ENCODE peak calls at places on chromosome 11, in eight cellular contexts. U is heart right ventricle, B is GM23338, K is HAP-1, A is prostate gland, L is endodermal cell, Y is hepatocyte, S is left ventricle myocardium inferior. T is an unnamed sample. For H3K36me3, H3K4me1 and H3K27me3, the result is how much of the 10 kb centered on the place peaks cover.

GRCh38 chr11:20293531-20293930 is 70.0 kb upstream of the HTATIP2 start:
- DNase-seq in U (no peak), B (no peak), K (no peak), A (no peak), L (no peak), Y (no peak), S (no peak), T (no peak)

GRCh38 chr11:131598305-131598704 is 227.9 kb downstream of the NTM start:
- DNase-seq in U (no peak), B (peak), K (no peak), A (no peak), L (peak), Y (no peak), S (no peak), T (no peak)

GRCh38 chr11:15473954-15474837 is 359.5 kb downstream of the INSC start:
- DNase-seq in U (no peak), B (no peak), K (no peak), A (no peak), L (no peak), Y (no peak), S (no peak), T (no peak)

GRCh38 chr11:70005107-70005818 is 72.9 kb upstream of the ANO1 start:
- DNase-seq in U (no peak), B (no peak), K (no peak), A (no peak), L (no peak), Y (no peak), S (no peak), T (no peak)

GRCh38 chr11:6269994-6270393 is 10.4 kb downstream of the CCKBR start:
- DNase-seq in U (no peak), B (peak), K (no peak), A (no peak), L (peak), Y (no peak), S (no peak), T (no peak)

GRCh38 chr11:133020321-133020720 is 512.0 kb downstream of the OPCML start:
- DNase-seq in U (no peak), B (no peak), K (no peak), A (no peak), L (no peak), Y (no peak), S (no peak), T (no peak)

GRCh38 chr11:62395885-62396778 is 22.7 kb upstream of the SCGB1A1 start:
- DNase-seq in U (no peak), B (no peak), K (no peak), A (no peak), L (no peak), Y (no peak), S (no peak), T (no peak)

GRCh38 chr11:131592734-131593133 is 222.3 kb downstream of the NTM start:
- DNase-seq in U (no peak), B (no peak), K (no peak), A (no peak), L (no peak), Y (no peak), S (no peak), T (no peak)

GRCh38 chr11:83520849-83521248 is 234.7 kb upstream of the CCDC90B start:
- DNase-seq in U (no peak), B (no peak), K (no peak), A (peak), L (no peak), Y (no peak), S (no peak), T (no peak)

GRCh38 chr11:63563201-63564055 is at the start of gene PLAAT2:
- DNase-seq in U (no peak), B (no peak), K (no peak), A (no peak), L (no peak), Y (no peak), S (no peak), T (no peak)

GRCh38 chr11:11149671-11150459 is 203.2 kb downstream of the CSNK2A3 start:
- DNase-seq in U (no peak), B (no peak), K (no peak), A (no peak), L (peak), Y (no peak), S (no peak), T (no peak)

GRCh38 chr11:73154178-73154577 is 12.1 kb upstream of the FCHSD2 start:
- DNase-seq in U (no peak), B (no peak), K (no peak), A (no peak), L (peak), Y (no peak), S (no peak), T (peak)

GRCh38 chr11:82790723-82791487 is 57.2 kb upstream of the FAM181B start:
- DNase-seq in U (no peak), B (no peak), K (no peak), A (no peak), L (peak), Y (peak), S (no peak), T (no peak)

GRCh38 chr11:107591098-107591445 is at the start of gene ELMOD1:
- DNase-seq in U (peak), B (peak), K (peak), A (no peak), L (peak), Y (peak), S (peak), T (peak)

DNA sequence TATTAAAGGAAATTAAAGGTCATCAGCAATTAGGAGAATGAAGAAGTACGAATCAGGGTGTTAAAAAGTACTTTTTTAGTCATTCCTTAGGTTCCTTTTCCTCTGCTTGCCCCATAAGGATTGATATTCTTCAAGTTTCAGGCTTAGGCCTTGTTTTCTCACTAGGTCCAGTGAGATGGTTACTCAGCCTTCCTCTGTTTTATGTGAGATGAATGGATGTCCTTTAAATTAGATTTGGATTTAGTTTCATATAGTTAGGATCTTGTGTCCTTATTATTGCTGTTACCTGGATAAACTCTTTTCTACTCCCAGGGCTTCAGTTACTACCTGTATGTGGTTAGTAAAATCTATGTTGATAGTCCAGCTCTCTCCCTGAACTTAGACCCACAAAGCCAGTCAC is 29.2 kb downstream of the FAR1 start:
- DNase-seq in U (no peak), B (no peak), K (no peak), A (no peak), L (no peak), Y (no peak), S (no peak), T (no peak)
- H3K36me3 ChIP-seq in U (under half), B (under half), K (under half), A (under half), L (half or more), Y (under half), S (under half), T (under half)

DNA sequence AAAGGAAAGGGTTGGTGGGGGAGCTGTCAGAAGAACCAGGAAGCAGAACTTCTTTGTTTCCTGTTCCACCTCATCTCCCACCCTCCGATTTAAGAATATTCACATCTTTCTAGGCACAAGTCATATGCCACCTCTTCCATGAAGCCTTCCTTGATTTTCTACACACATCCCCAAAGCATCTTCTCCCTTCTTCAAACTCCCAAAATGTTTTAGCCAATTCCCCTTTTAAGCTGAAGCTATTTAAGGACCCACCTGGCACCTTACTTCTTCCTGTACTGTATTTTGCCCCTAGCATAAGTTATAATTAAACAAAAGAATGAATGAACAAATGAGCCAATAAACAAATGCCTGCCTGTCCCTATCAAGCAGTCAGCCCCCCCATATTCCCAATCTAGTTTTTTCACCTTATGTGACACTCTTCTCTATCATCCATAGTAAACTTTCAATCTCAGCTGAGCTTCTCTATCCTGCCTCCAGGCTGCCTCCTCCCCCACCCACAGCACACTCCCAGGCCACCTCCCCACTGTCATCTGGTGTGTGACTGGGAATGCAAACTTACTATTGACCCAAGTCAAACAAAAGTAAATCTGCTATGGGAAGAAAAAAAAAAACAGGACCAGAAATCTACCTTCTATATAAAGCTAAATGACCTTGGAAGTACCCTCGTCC is 3.9 kb downstream of the TNKS1BP1 start:
- DNase-seq in U (no peak), B (no peak), K (no peak), A (peak), L (no peak), Y (peak), S (no peak), T (peak)
- H3K4me1 ChIP-seq in U (half or more), B (under half), K (under half), A (under half), L (under half), Y (under half), S (half or more), T (half or more)

GRCh38 chr11:555500-556174 is 4.9 kb downstream of the LMNTD2 start:
- DNase-seq in U (no peak), B (peak), K (peak), A (no peak), L (no peak), Y (no peak), S (no peak), T (no peak)

GRCh38 chr11:557328-558132 is 3.0 kb downstream of the LMNTD2 start:
- DNase-seq in U (no peak), B (no peak), K (no peak), A (no peak), L (no peak), Y (no peak), S (no peak), T (no peak)

GRCh38 chr11:556175-556699 is 4.3 kb downstream of the LMNTD2 start:
- DNase-seq in U (no peak), B (peak), K (no peak), A (no peak), L (peak), Y (no peak), S (no peak), T (peak)

GRCh38 chr11:558503-558902 is 2.0 kb downstream of the LMNTD2 start:
- DNase-seq in U (no peak), B (no peak), K (no peak), A (no peak), L (no peak), Y (no peak), S (no peak), T (no peak)

GRCh38 chr11:556857-557256 is 3.7 kb downstream of the LMNTD2 start:
- DNase-seq in U (no peak), B (peak), K (no peak), A (no peak), L (no peak), Y (no peak), S (no peak), T (no peak)
- H3K27me3 ChIP-seq in U (half or more), B (under half), K (under half), A (under half), L (under half), Y (under half), S (half or more), T (under half)

GRCh38 chr11:102385053-102385976 is 38.3 kb downstream of the BIRC2 start:
- DNase-seq in U (no peak), B (no peak), K (no peak), A (no peak), L (no peak), Y (no peak), S (no peak), T (no peak)

GRCh38 chr11:102389253-102389652 is 42.2 kb downstream of the BIRC2 start:
- DNase-seq in U (no peak), B (no peak), K (no peak), A (no peak), L (no peak), Y (no peak), S (no peak), T (no peak)

GRCh38 chr11:102386376-102386775 is 39.4 kb downstream of the BIRC2 start:
- DNase-seq in U (no peak), B (no peak), K (no peak), A (no peak), L (no peak), Y (no peak), S (no peak), T (no peak)

GRCh38 chr11:102384419-102385052 is 37.5 kb downstream of the BIRC2 start:
- DNase-seq in U (peak), B (no peak), K (no peak), A (no peak), L (peak), Y (no peak), S (peak), T (no peak)

DNA sequence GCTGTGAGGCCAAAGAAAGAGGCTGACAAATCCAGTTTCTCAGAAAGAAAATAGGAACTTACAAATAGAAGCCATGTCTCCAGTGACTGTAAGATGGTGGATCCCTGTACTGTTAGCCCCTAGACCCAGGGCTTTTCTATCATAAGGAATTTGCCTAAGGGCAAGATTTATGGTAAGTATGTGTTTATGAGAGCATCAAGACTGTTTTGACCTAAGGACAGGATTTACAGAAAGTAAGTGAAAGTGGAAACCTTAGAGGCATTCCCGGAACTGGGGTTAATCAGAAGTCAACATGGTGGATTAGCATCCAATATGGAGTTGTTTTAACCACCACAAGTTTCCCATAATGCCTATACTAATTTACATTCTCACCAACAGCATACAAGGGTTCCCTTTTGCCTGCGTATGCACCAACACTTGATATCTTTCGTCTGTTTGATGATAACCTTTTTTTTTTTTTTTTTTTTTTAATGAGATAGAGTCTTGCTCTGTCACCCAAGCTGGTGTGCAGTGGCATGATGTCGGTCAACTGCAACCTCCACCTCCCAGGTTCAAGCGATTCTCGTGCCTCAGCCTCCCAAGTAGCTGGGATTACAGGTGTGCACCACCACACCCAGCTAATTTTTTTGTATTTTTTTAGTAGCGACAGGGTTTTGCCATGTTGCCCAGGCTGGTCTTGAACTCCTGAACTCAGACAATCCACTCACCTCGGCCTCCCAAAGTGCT is 40.2 kb downstream of the BIRC2 start:
- DNase-seq in U (no peak), B (no peak), K (no peak), A (no peak), L (no peak), Y (no peak), S (no peak), T (no peak)
- H3K36me3 ChIP-seq in U (under half), B (under half), K (under half), A (under half), L (half or more), Y (under half), S (half or more), T (under half)

T was measured in body of pancreas.